ENCODE peak calls at places on chromosomes 6 and 20, in eight cellular contexts. G is PC-3; B is AG04450; N is K562; A is CD8-positive, alpha-beta T cell; O is body of pancreas; Q is tibial artery; R is HFF-Myc. E is an unnamed sample.

GRCh38 chr20:49480236-49480635 is 2.2 kb downstream of the KCNB1 start:
- DNase-seq in G (no peak), B (no peak), N (no peak), A (no peak), O (no peak), Q (no peak), R (no peak), E (no peak)

GRCh38 chr6:107717781-107718180 is 106.3 kb downstream of the SCML4 start:
- DNase-seq in G (no peak), B (no peak), N (no peak), A (no peak), O (no peak), Q (no peak), R (no peak), E (no peak)

GRCh38 chr6:151436300-151436699 is 15.6 kb downstream of the RMND1 start:
- DNase-seq in G (no peak), B (no peak), N (no peak), A (no peak), O (no peak), Q (no peak), R (no peak), E (no peak)

GRCh38 chr6:119326291-119327005 is 23.1 kb downstream of the MAN1A1 start:
- DNase-seq in G (no peak), B (no peak), N (no peak), A (no peak), O (no peak), Q (no peak), R (no peak), E (no peak)

GRCh38 chr6:121592955-121593665 is 157.7 kb downstream of the GJA1 start:
- DNase-seq in G (no peak), B (no peak), N (no peak), A (no peak), O (no peak), Q (no peak), R (no peak), E (no peak)

GRCh38 chr20:53940883-53941546 is 129.4 kb downstream of the BCAS1 start:
- DNase-seq in G (peak), B (no peak), N (no peak), A (no peak), O (no peak), Q (no peak), R (no peak), E (peak)

GRCh38 chr6:16694789-16695188 is 66.5 kb downstream of the ATXN1 start:
- DNase-seq in G (no peak), B (no peak), N (no peak), A (no peak), O (no peak), Q (no peak), R (no peak), E (no peak)

GRCh38 chr6:34914358-34914757 is 25.3 kb downstream of the ANKS1A start:
- DNase-seq in G (peak), B (no peak), N (no peak), A (no peak), O (no peak), Q (no peak), R (no peak), E (no peak)

GRCh38 chr6:98832282-98833100 is 1.9 kb upstream of the POU3F2 start:
- DNase-seq in G (peak), B (peak), N (no peak), A (no peak), O (no peak), Q (peak), R (peak), E (no peak)

GRCh38 chr6:141309295-141309694 is 823.4 kb upstream of the GJE1 start:
- DNase-seq in G (peak), B (no peak), N (no peak), A (no peak), O (no peak), Q (no peak), R (peak), E (no peak)

GRCh38 chr6:146526192-146526591 is 17.4 kb upstream of the RAB32 start:
- DNase-seq in G (no peak), B (no peak), N (no peak), A (no peak), O (no peak), Q (no peak), R (no peak), E (no peak)

GRCh38 chr6:3884007-3884745 is 35.0 kb downstream of the FAM50B start:
- DNase-seq in G (peak), B (peak), N (no peak), A (no peak), O (peak), Q (no peak), R (peak), E (no peak)

GRCh38 chr6:99933129-99933528 is 60.9 kb downstream of the MCHR2 start:
- DNase-seq in G (peak), B (peak), N (no peak), A (no peak), O (no peak), Q (no peak), R (peak), E (no peak)

GRCh38 chr6:52157301-52157930 is 28.8 kb upstream of the IL17A start:
- DNase-seq in G (peak), B (no peak), N (no peak), A (no peak), O (no peak), Q (no peak), R (no peak), E (peak)

GRCh38 chr6:130322673-130323268 is 43.0 kb upstream of the TMEM200A start:
- DNase-seq in G (peak), B (peak), N (peak), A (peak), O (peak), Q (no peak), R (peak), E (no peak)

GRCh38 chr20:50425076-50425475 is 85.1 kb upstream of the PTPN1 start:
- DNase-seq in G (no peak), B (no peak), N (peak), A (no peak), O (no peak), Q (no peak), R (no peak), E (no peak)

GRCh38 chr6:111201155-111201554 is 113.9 kb downstream of the SLC16A10 start:
- DNase-seq in G (no peak), B (no peak), N (no peak), A (no peak), O (no peak), Q (no peak), R (no peak), E (no peak)

GRCh38 chr20:48846516-48847492 is 19.0 kb upstream of the PREX1 start:
- DNase-seq in G (no peak), B (no peak), N (peak), A (no peak), O (no peak), Q (no peak), R (no peak), E (no peak)

GRCh38 chr6:19812512-19813119 is 24.6 kb upstream of the ID4 start:
- DNase-seq in G (peak), B (peak), N (peak), A (no peak), O (peak), Q (no peak), R (no peak), E (no peak)

GRCh38 chr20:8853805-8854338 is 215.0 kb upstream of the PLCB4 start:
- DNase-seq in G (peak), B (peak), N (peak), A (no peak), O (peak), Q (no peak), R (peak), E (peak)

GRCh38 chr20:24842591-24843442 is 106.3 kb upstream of the CST7 start:
- DNase-seq in G (no peak), B (no peak), N (no peak), A (no peak), O (no peak), Q (no peak), R (no peak), E (no peak)

GRCh38 chr6:22236626-22237414 is 60.0 kb downstream of the PRL start:
- DNase-seq in G (peak), B (peak), N (no peak), A (no peak), O (no peak), Q (no peak), R (peak), E (peak)

GRCh38 chr20:62475819-62476073 is at the start of gene GATA5:
- DNase-seq in G (no peak), B (no peak), N (no peak), A (no peak), O (no peak), Q (no peak), R (no peak), E (no peak)

GRCh38 chr6:36615018-36615761 is 21.0 kb downstream of the SRSF3 start:
- DNase-seq in G (peak), B (peak), N (peak), A (peak), O (peak), Q (peak), R (no peak), E (no peak)

GRCh38 chr6:163296835-163297519 is 117.5 kb upstream of the QKI start:
- DNase-seq in G (no peak), B (no peak), N (no peak), A (no peak), O (no peak), Q (no peak), R (no peak), E (peak)

GRCh38 chr6:106510090-106510970 is 119.0 kb downstream of the RTN4IP1 start:
- DNase-seq in G (peak), B (no peak), N (peak), A (peak), O (peak), Q (no peak), R (no peak), E (no peak)

GRCh38 chr20:24686156-24686555 is 216.7 kb downstream of the SYNDIG1 start:
- DNase-seq in G (no peak), B (no peak), N (no peak), A (no peak), O (no peak), Q (peak), R (no peak), E (no peak)

GRCh38 chr6:23031986-23032385 is 462.6 kb downstream of the HDGFL1 start:
- DNase-seq in G (peak), B (no peak), N (no peak), A (no peak), O (no peak), Q (no peak), R (no peak), E (no peak)

DNA sequence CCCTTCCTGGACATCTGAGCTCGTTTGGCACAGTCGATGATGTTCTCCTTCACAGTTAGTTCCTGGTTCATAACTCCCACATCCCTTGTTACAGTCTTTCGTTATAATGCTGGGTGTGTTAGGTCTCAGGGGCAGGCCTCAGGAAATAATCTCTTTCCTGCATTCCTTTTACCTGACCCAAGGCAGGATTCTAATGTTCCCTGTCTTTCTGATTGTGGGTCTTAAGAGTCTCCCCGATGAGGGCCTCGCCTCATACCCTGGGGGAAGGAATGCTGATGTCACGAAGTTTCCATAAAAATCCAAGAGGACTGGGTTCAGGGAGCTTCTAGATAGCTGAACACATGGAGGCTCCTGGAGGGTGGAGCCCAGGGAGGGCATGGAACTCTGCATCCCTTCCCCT is 104.0 kb upstream of the CARMIL1 start:
- DNase-seq in G (peak), B (no peak), N (no peak), A (no peak), O (no peak), Q (no peak), R (no peak), E (no peak)
- TF ChIP-seq CTCF in G (no peak), B (no peak), N (no peak), A (no peak), O (no peak), Q (no peak), R (no peak), E (no peak)

DNA sequence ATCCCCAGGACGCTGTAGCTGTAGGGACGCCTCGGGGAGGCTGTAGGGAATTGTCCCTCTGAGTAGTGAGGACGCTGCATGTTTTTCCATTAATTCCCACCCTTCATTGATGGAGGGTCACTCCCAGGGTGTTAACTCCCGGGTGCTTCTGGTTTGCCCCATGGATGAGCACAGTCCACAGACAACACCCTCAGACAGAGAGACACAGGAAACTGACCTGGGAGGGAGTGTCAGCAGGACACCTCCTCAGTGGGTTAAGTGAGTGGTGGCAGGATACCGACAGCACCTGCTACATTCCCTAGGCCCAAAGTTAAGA is 53.5 kb downstream of the LINC00237 start:
- DNase-seq in G (no peak), B (no peak), N (no peak), A (no peak), O (no peak), Q (no peak), R (no peak), E (no peak)
- H3K4me3 ChIP-seq in G (no peak), B (no peak), N (no peak), A (no peak), O (no peak), Q (no peak), R (no peak), E (no peak)

DNA sequence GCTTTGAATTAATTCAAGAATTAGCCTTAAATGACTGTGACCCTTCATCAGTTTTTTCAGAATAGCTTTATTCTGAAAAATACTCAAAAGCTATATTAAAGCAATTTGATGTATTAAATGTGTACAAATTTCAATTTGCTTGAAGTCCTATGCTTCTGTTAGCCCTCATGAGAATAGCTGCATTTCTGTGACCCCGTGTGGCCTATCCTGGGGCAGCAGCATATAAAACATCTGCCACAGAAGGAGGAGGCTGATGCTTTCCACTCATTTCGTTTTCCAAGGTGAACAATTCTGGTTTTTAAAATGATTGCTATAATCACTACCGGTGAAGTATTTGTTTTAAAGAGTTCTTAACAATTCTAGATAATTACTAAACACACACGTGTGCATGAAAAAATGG is 360.3 kb downstream of the BTBD9 start:
- DNase-seq in G (peak), B (no peak), N (no peak), A (no peak), O (no peak), Q (no peak), R (no peak), E (no peak)
- TF ChIP-seq CTCF in G (peak), B (peak), N (peak), A (no peak), O (no peak), Q (no peak), R (no peak), E (no peak)

DNA sequence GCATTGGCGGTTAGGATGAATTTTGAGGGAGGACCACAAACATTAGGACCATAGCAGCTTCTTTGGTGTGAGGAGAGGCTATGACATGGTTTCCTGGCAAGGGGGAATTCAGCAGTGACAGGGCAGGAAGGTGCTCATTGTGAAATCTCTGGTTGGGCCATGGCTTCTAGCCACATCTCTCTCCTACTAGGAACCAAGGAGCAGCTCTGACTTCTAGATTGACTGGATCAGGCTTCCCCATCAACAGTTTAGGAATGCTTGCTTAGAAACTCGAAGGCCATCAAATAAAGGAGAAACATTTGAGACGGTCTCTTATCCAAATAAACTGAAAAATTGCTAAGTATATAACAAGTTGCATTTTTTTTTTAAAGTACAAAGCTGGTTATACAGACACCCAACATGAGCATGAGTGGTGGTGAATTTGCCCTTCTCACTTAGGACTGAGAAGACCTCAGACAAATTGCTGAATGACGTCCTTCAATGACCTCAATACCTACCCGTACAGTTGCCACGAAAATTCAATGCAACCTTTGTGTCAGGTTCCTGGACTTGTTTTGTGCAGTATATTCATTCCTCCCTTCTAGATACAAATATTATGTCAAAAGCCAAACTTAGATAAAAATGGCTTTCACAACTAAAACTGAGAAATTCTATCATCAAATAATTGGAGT is 140.8 kb downstream of the ZDHHC14 start:
- DNase-seq in G (no peak), B (no peak), N (no peak), A (no peak), O (no peak), Q (no peak), R (no peak), E (no peak)
- H3K4me3 ChIP-seq in G (no peak), B (no peak), N (no peak), A (no peak), O (no peak), Q (no peak), R (no peak), E (no peak)

GRCh38 chr6:126804255-126805064 is 314.0 kb upstream of the RSPO3 start:
- DNase-seq in G (peak), B (peak), N (peak), A (no peak), O (peak), Q (no peak), R (peak), E (peak)
- TF ChIP-seq CTCF in G (peak), B (peak), N (peak), A (no peak), O (peak), Q (peak), R (peak), E (peak)

DNA sequence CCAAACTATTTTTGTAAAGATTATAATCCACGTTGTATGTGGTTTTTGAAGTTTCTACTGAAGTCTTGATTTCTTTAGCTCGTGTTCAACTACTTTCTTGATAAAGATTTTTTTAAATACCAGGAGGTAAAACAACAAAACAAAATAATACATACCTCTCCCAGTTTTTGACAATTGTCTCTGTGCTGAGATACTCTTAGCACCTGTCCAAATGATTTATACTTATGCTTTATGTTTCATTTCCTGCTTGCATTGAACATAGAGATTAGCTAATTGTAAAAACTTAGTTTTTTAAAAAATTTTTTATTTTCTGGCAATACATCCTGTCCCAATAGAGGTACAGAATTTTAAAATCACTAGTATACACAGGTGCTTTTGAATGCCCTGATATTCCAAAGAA is 506.9 kb upstream of the ADGRB3 start:
- DNase-seq in G (no peak), B (no peak), N (no peak), A (no peak), O (no peak), Q (no peak), R (no peak), E (no peak)
- H3K4me3 ChIP-seq in G (no peak), B (no peak), N (no peak), A (no peak), O (no peak), Q (no peak), R (no peak), E (no peak)

DNA sequence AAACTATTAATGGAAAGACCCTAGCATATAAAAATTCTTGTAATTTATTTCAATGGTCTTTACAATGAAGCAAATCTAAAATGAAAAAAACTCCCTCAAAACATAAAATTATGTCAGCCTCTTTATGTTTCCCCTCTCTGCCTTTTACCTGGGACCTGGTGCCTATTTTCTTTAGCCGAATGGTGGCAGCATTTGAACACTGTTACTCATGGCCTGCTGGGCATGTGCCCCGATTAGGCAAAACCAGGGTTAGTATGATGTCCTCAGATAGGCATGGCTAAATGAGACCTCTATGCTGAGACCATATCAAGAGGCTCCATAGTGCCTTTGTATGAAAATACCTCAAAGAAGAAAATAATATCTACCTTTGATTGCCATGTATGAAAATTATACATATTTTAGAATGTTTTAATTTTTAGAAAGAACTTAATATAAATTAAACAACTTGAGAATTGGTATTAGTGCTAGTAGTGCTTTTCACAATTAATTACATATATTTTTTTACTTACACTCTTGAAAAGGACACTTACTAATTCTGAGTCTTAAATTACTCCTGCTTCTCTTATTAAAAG is 22.5 kb upstream of the C6orf58 start:
- DNase-seq in G (peak), B (no peak), N (no peak), A (no peak), O (peak), Q (no peak), R (peak), E (no peak)
- TF ChIP-seq CTCF in G (peak), B (peak), N (no peak), A (no peak), O (peak), Q (no peak), R (peak), E (peak)

GRCh38 chr20:35738410-35739179 is 3.5 kb downstream of the RBM39 start:
- DNase-seq in G (no peak), B (no peak), N (no peak), A (no peak), O (no peak), Q (no peak), R (no peak), E (no peak)
- H3K4me3 ChIP-seq in G (peak), B (peak), N (no peak), A (no peak), O (no peak), Q (peak), R (peak), E (peak)

GRCh38 chr6:5995705-5996686 is 10.7 kb downstream of the NRN1 start:
- DNase-seq in G (no peak), B (no peak), N (peak), A (no peak), O (peak), Q (peak), R (no peak), E (no peak)
- TF ChIP-seq CTCF in G (no peak), B (peak), N (no peak), A (no peak), O (peak), Q (peak), R (peak), E (peak)

E was measured in epithelial cell of proximal tubule.